ENCODE peak calls at places on chromosome 11, in four cellular contexts. X is right lobe of liver, I is cardiac muscle cell, H is EH. V is an unnamed sample.

GRCh38 chr11:12565406-12565805 is 108.8 kb upstream of the TEAD1 start:
- DNase-seq in X (no peak), I (no peak), H (peak), V (no peak)

GRCh38 chr11:79413258-79413657 is 27.6 kb downstream of the TENM4 start:
- DNase-seq in X (no peak), I (peak), H (peak), V (no peak)

GRCh38 chr11:14764899-14765527 is 121.4 kb downstream of the PDE3B start:
- DNase-seq in X (no peak), I (no peak), H (peak), V (peak)

GRCh38 chr11:75706260-75706729 is 11.3 kb upstream of the MOGAT2 start:
- DNase-seq in X (peak), I (peak), H (peak), V (peak)

GRCh38 chr11:113397212-113397611 is 9.6 kb downstream of the ANKK1 start:
- DNase-seq in X (no peak), I (no peak), H (no peak), V (no peak)

GRCh38 chr11:77617892-77618291 is 19.7 kb downstream of the CLNS1A start:
- DNase-seq in X (no peak), I (no peak), H (peak), V (no peak)

GRCh38 chr11:84780689-84781293 is 846.4 kb downstream of the DLG2 start:
- DNase-seq in X (no peak), I (peak), H (peak), V (peak)

GRCh38 chr11:72154816-72155215 is 19.3 kb downstream of the FOLR3 start:
- DNase-seq in X (no peak), I (no peak), H (no peak), V (no peak)

GRCh38 chr11:75323609-75324008 is 27.9 kb downstream of the ARRB1 start:
- DNase-seq in X (no peak), I (no peak), H (no peak), V (no peak)

GRCh38 chr11:11611381-11611780 is 10.4 kb downstream of the GALNT18 start:
- DNase-seq in X (no peak), I (no peak), H (no peak), V (no peak)

GRCh38 chr11:63614136-63614664 is at the start of gene PLAAT3:
- DNase-seq in X (peak), I (peak), H (peak), V (no peak)

GRCh38 chr11:35404397-35404775 is 15.0 kb downstream of the SLC1A2 start:
- DNase-seq in X (no peak), I (peak), H (peak), V (no peak)

GRCh38 chr11:96741068-96741467 is 351.3 kb downstream of the JRKL start:
- DNase-seq in X (no peak), I (no peak), H (peak), V (no peak)

V was measured in Jurkat, Clone E6-1.